ENCODE peak calls at places on chromosomes 2 and 18, in five cellular contexts. V, X, H, C and T are unnamed samples. For H3K4me1, the result is how much of the 10 kb centered on the place peaks cover.

GRCh38 chr2:81436256-81436655 is 1131.7 kb upstream of the LRRTM1 start:
- DNase-seq in V (no peak), X (no peak), H (no peak), C (no peak), T (no peak)

GRCh38 chr2:121886059-121886458 is 130.6 kb downstream of the TSN start:
- DNase-seq in V (no peak), X (no peak), H (no peak), C (no peak), T (no peak)

GRCh38 chr2:20539776-20540586 is 93.1 kb downstream of the RHOB start:
- DNase-seq in V (no peak), X (no peak), H (no peak), C (no peak), T (no peak)

GRCh38 chr2:64840419-64840818 is 148.8 kb upstream of the SLC1A4 start:
- DNase-seq in V (no peak), X (no peak), H (peak), C (no peak), T (no peak)

GRCh38 chr2:190353537-190353899 is 10.1 kb downstream of the INPP1 start:
- DNase-seq in V (no peak), X (no peak), H (no peak), C (no peak), T (no peak)

GRCh38 chr2:223930002-223930976 is 14.8 kb downstream of the WDFY1 start:
- DNase-seq in V (peak), X (peak), H (peak), C (peak), T (no peak)

GRCh38 chr2:176388886-176389285 is 119.6 kb downstream of the MTX2 start:
- DNase-seq in V (no peak), X (no peak), H (no peak), C (no peak), T (no peak)

GRCh38 chr2:54274781-54275242 is 18.8 kb upstream of the TSPYL6 start:
- DNase-seq in V (peak), X (no peak), H (peak), C (no peak), T (no peak)

GRCh38 chr2:66578067-66578852 is 143.3 kb downstream of the MEIS1 start:
- DNase-seq in V (no peak), X (peak), H (peak), C (no peak), T (no peak)

GRCh38 chr2:106192752-106193490 is 1.2 kb downstream of the UXS1 start:
- DNase-seq in V (peak), X (no peak), H (peak), C (peak), T (peak)

GRCh38 chr2:98158305-98158704 is 71.3 kb downstream of the VWA3B start:
- DNase-seq in V (no peak), X (no peak), H (no peak), C (no peak), T (no peak)

GRCh38 chr18:31801078-31801477 is 40.4 kb upstream of the SLC25A52 start:
- DNase-seq in V (no peak), X (no peak), H (no peak), C (no peak), T (peak)

GRCh38 chr2:33441235-33441810 is 35.1 kb upstream of the RASGRP3 start:
- DNase-seq in V (peak), X (no peak), H (peak), C (no peak), T (peak)

GRCh38 chr2:100806550-100806949 is 13.4 kb upstream of the NPAS2 start:
- DNase-seq in V (no peak), X (no peak), H (no peak), C (no peak), T (peak)

GRCh38 chr18:7237670-7238272 is 6.9 kb downstream of the LRRC30 start:
- DNase-seq in V (no peak), X (no peak), H (no peak), C (no peak), T (no peak)

GRCh38 chr2:222424281-222424728 is at the start of gene SGPP2:
- DNase-seq in V (no peak), X (peak), H (no peak), C (peak), T (no peak)

GRCh38 chr2:201127570-201127969 is 11.6 kb downstream of the CFLAR start:
- DNase-seq in V (peak), X (no peak), H (peak), C (no peak), T (no peak)

GRCh38 chr2:161068670-161069069 is 91.6 kb upstream of the TANK start:
- DNase-seq in V (no peak), X (no peak), H (peak), C (no peak), T (no peak)

GRCh38 chr2:225894240-225894980 is 494.9 kb downstream of the NYAP2 start:
- DNase-seq in V (peak), X (no peak), H (peak), C (no peak), T (peak)

GRCh38 chr2:158773121-158773520 is 22.0 kb upstream of the DAPL1 start:
- DNase-seq in V (no peak), X (no peak), H (peak), C (no peak), T (no peak)

GRCh38 chr18:31190919-31191318 is 28.3 kb upstream of the DSC1 start:
- DNase-seq in V (no peak), X (no peak), H (no peak), C (no peak), T (peak)

GRCh38 chr2:216838146-216838545 is 21.7 kb downstream of the TNP1 start:
- DNase-seq in V (no peak), X (no peak), H (peak), C (no peak), T (no peak)

GRCh38 chr2:128563348-128563687 is 244.7 kb upstream of the HS6ST1 start:
- DNase-seq in V (no peak), X (no peak), H (peak), C (no peak), T (no peak)

GRCh38 chr2:78839259-78839658 is 186.2 kb upstream of the REG3G start:
- DNase-seq in V (no peak), X (no peak), H (no peak), C (no peak), T (no peak)

GRCh38 chr18:2589345-2590060 is 18.1 kb downstream of the NDC80 start:
- DNase-seq in V (no peak), X (no peak), H (no peak), C (no peak), T (peak)

GRCh38 chr2:73700111-73700510 is 37.0 kb downstream of the TPRKB start:
- DNase-seq in V (no peak), X (no peak), H (peak), C (no peak), T (no peak)

GRCh38 chr2:122166820-122167219 is 411.4 kb downstream of the TSN start:
- DNase-seq in V (no peak), X (no peak), H (no peak), C (no peak), T (no peak)

GRCh38 chr18:35369126-35369525 is 8.0 kb downstream of the ZNF396 start:
- DNase-seq in V (no peak), X (no peak), H (peak), C (no peak), T (no peak)

GRCh38 chr2:67936995-67937394 is 125.8 kb downstream of the C1D start:
- DNase-seq in V (no peak), X (no peak), H (no peak), C (no peak), T (no peak)

GRCh38 chr2:527581-527980 is 149.6 kb downstream of the TMEM18 start:
- DNase-seq in V (no peak), X (no peak), H (no peak), C (no peak), T (no peak)

GRCh38 chr2:127081826-127082633 is 24.9 kb downstream of the BIN1 start:
- DNase-seq in V (no peak), X (no peak), H (peak), C (no peak), T (no peak)

GRCh38 chr18:78542204-78542603 is 437.4 kb upstream of the SALL3 start:
- DNase-seq in V (peak), X (peak), H (no peak), C (peak), T (peak)

GRCh38 chr2:100976634-100977391 is 25.3 kb upstream of the RPL31 start:
- DNase-seq in V (no peak), X (no peak), H (peak), C (peak), T (no peak)

GRCh38 chr18:11976463-11976862 is 4.8 kb upstream of the IMPA2 start:
- DNase-seq in V (no peak), X (no peak), H (no peak), C (no peak), T (no peak)

GRCh38 chr18:59744271-59744721 is 47.1 kb upstream of the CCBE1 start:
- DNase-seq in V (peak), X (no peak), H (peak), C (no peak), T (peak)

GRCh38 chr2:72674982-72675915 is 150.6 kb downstream of the EXOC6B start:
- DNase-seq in V (no peak), X (no peak), H (no peak), C (no peak), T (no peak)

GRCh38 chr2:146741260-146741659 is 1103.6 kb upstream of the ACVR2A start:
- DNase-seq in V (no peak), X (no peak), H (no peak), C (no peak), T (no peak)

DNA sequence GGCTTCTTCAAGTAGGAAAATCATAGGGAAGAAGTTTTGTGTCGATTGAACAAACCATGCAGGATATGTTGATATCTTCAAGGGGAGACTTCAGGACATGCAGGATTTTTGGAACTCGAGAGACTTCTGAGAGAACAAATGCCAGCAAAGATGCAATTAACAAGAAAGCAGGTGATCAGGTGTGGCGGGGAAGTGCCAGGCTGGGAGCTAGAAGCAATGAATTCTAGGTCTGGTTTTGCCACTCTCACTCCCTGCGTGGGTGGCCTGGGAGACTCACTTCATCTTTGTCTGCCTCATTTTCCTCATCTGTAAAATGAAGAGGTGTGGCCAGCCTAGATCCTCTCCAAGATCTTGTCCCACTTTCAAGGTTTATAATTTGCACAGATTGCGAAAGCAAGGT is 3.1 kb downstream of the SERPINB5 start:
- DNase-seq in V (no peak), X (no peak), H (no peak), C (no peak), T (no peak)
- H3K27ac ChIP-seq in V (no peak), X (no peak), H (no peak), C (no peak), T (peak)

GRCh38 chr2:168136392-168136977 is 110.9 kb downstream of the STK39 start:
- DNase-seq in V (peak), X (no peak), H (peak), C (no peak), T (peak)
- TF ChIP-seq CTCF in V (peak), X (peak), H (peak), C (peak), T (peak)

GRCh38 chr2:191851159-191851558 is 4.3 kb upstream of the CAVIN2 start:
- DNase-seq in V (no peak), X (no peak), H (no peak), C (no peak), T (no peak)
- H3K4me1 ChIP-seq in V (under half), X (under half), H (under half), C (half or more), T (under half)

GRCh38 chr2:239326831-239327535 is 73.8 kb downstream of the HDAC4 start:
- DNase-seq in V (no peak), X (peak), H (peak), C (no peak), T (peak)

GRCh38 chr2:239329972-239330572 is 70.7 kb downstream of the HDAC4 start:
- DNase-seq in V (no peak), X (peak), H (no peak), C (no peak), T (no peak)

GRCh38 chr2:239328306-239329191 is 72.3 kb downstream of the HDAC4 start:
- DNase-seq in V (no peak), X (no peak), H (peak), C (no peak), T (no peak)

GRCh38 chr2:239329284-239329971 is 71.4 kb downstream of the HDAC4 start:
- DNase-seq in V (no peak), X (no peak), H (peak), C (no peak), T (no peak)

GRCh38 chr2:239327536-239328305 is 73.1 kb downstream of the HDAC4 start:
- DNase-seq in V (no peak), X (peak), H (peak), C (no peak), T (peak)
- H3K27ac ChIP-seq in V (no peak), X (no peak), H (peak), C (peak), T (no peak)

DNA sequence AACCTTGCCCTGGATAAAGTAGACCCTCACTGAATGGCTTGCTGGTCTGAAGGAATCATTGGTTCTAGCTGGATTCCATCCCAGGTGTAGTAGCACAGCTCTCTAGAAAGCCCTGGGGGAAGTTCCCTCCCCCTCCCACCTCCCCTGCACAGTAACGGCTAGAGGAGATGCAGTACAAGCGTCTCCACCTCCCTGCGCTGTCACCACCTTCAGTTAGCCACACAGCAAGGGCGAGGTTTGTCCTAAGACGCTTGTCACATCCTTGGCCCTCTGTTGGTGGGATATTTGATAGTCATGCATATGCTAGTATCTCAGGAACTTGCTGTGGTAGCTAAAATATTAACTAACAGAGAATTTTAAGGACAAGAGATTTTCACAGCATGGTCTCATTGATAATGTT is 19.3 kb downstream of the TRAPPC12 start:
- DNase-seq in V (no peak), X (no peak), H (no peak), C (no peak), T (no peak)
- TF ChIP-seq CTCF in V (no peak), X (no peak), H (no peak), C (no peak), T (no peak)

GRCh38 chr2:29201979-29202378 is 86.8 kb downstream of the CLIP4 start:
- DNase-seq in V (no peak), X (no peak), H (no peak), C (no peak), T (no peak)

GRCh38 chr2:29206941-29207340 is 91.7 kb downstream of the CLIP4 start:
- DNase-seq in V (no peak), X (no peak), H (no peak), C (no peak), T (no peak)

GRCh38 chr2:29207352-29207751 is 92.1 kb downstream of the CLIP4 start:
- DNase-seq in V (no peak), X (no peak), H (peak), C (no peak), T (peak)

GRCh38 chr2:29196792-29197788 is 81.9 kb downstream of the CLIP4 start:
- DNase-seq in V (peak), X (peak), H (peak), C (peak), T (peak)

GRCh38 chr2:29202819-29203495 is 87.7 kb downstream of the CLIP4 start:
- DNase-seq in V (no peak), X (no peak), H (no peak), C (no peak), T (no peak)
- H3K4me1 ChIP-seq in V (under half), X (under half), H (under half), C (under half), T (under half)

GRCh38 chr2:86243272-86243671 is 44.0 kb downstream of the MRPL35 start:
- DNase-seq in V (no peak), X (no peak), H (no peak), C (no peak), T (no peak)
- H3K27ac ChIP-seq in V (no peak), X (peak), H (no peak), C (no peak), T (no peak)

GRCh38 chr2:48728295-48728694 is 27.2 kb downstream of the LHCGR start:
- DNase-seq in V (no peak), X (no peak), H (no peak), C (no peak), T (no peak)

GRCh38 chr2:48724278-48724677 is 31.2 kb downstream of the LHCGR start:
- DNase-seq in V (no peak), X (no peak), H (no peak), C (no peak), T (no peak)

GRCh38 chr2:48725696-48726494 is 29.6 kb downstream of the LHCGR start:
- DNase-seq in V (no peak), X (no peak), H (no peak), C (no peak), T (no peak)

GRCh38 chr2:48728827-48729226 is 26.7 kb downstream of the LHCGR start:
- DNase-seq in V (no peak), X (no peak), H (no peak), C (no peak), T (no peak)

DNA sequence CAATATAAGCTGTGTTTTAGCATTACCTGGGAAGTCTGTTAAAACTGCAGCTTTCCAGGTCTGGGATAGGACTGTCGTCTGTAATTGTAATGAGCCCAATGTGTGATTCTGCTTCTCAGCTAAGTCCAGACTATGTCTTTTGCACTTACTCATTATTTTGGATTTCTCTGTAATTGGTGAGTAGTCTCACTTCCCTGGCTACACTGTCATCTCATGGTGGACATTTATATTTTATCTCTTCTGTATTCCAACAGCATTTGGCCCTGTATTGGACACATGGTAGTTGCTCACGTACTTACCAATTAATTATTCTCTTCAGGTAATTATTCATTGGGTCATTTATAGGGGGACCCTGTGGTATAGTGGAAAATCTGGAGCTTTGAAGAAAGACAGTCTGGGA is 28.0 kb downstream of the LHCGR start:
- DNase-seq in V (no peak), X (no peak), H (no peak), C (no peak), T (no peak)
- TF ChIP-seq CTCF in V (no peak), X (no peak), H (no peak), C (no peak), T (no peak)